ENCODE peak calls at places on chromosomes 5 and 9, in six cellular contexts. N, R, W, X, M and G are unnamed samples.

GRCh38 chr5:78472469-78473106 is 112.2 kb downstream of the SCAMP1 start:
- DNase-seq in N (no peak), R (no peak), W (no peak), X (no peak), M (no peak), G (no peak)

GRCh38 chr5:158911693-158912363 is 187.9 kb downstream of the EBF1 start:
- DNase-seq in N (no peak), R (no peak), W (no peak), X (no peak), M (no peak), G (no peak)

GRCh38 chr5:154368041-154368800 is 77.6 kb upstream of the SAP30L start:
- DNase-seq in N (no peak), R (no peak), W (no peak), X (no peak), M (no peak), G (no peak)

GRCh38 chr5:110265199-110265598 is 461.3 kb downstream of the TMEM232 start:
- DNase-seq in N (no peak), R (no peak), W (no peak), X (no peak), M (no peak), G (no peak)

GRCh38 chr9:110146371-110146770 is 61.6 kb downstream of the C9orf152 start:
- DNase-seq in N (no peak), R (no peak), W (no peak), X (no peak), M (no peak), G (no peak)

GRCh38 chr9:35357826-35358225 is 132.1 kb upstream of the RUSC2 start:
- DNase-seq in N (no peak), R (no peak), W (no peak), X (no peak), M (no peak), G (no peak)

GRCh38 chr5:180860273-180860886 is 696 bp downstream of the ZFP62 start:
- DNase-seq in N (peak), R (no peak), W (peak), X (no peak), M (peak), G (peak)

GRCh38 chr9:99076483-99077171 is 28.3 kb upstream of the TGFBR1 start:
- DNase-seq in N (no peak), R (no peak), W (peak), X (peak), M (peak), G (peak)

GRCh38 chr9:120886490-120886967 is 9.5 kb upstream of the PHF19 start:
- DNase-seq in N (no peak), R (no peak), W (no peak), X (no peak), M (no peak), G (no peak)

GRCh38 chr9:38087934-38088925 is 19.2 kb upstream of the SHB start:
- DNase-seq in N (peak), R (peak), W (peak), X (peak), M (peak), G (peak)

GRCh38 chr5:60377826-60378225 is 322.1 kb downstream of the DEPDC1B start:
- DNase-seq in N (no peak), R (no peak), W (no peak), X (no peak), M (no peak), G (no peak)

GRCh38 chr9:121599186-121599871 is 52.1 kb upstream of the DAB2IP start:
- DNase-seq in N (peak), R (peak), W (no peak), X (no peak), M (no peak), G (peak)

GRCh38 chr5:72369301-72370079 is 49.3 kb downstream of the PTCD2 start:
- DNase-seq in N (no peak), R (no peak), W (no peak), X (no peak), M (no peak), G (no peak)

GRCh38 chr9:110615526-110615925 is 36.0 kb upstream of the SVEP1 start:
- DNase-seq in N (no peak), R (no peak), W (no peak), X (no peak), M (no peak), G (no peak)

GRCh38 chr5:123176224-123176937 is 87.3 kb downstream of the PRDM6 start:
- DNase-seq in N (no peak), R (no peak), W (no peak), X (no peak), M (no peak), G (no peak)

GRCh38 chr9:91197232-91198181 is 164.2 kb downstream of the AUH start:
- DNase-seq in N (no peak), R (no peak), W (no peak), X (no peak), M (no peak), G (no peak)

GRCh38 chr5:79143684-79144379 is 32.2 kb downstream of the BHMT start:
- DNase-seq in N (no peak), R (no peak), W (no peak), X (no peak), M (no peak), G (no peak)

GRCh38 chr5:15585128-15585527 is 85.1 kb downstream of the FBXL7 start:
- DNase-seq in N (no peak), R (no peak), W (no peak), X (no peak), M (no peak), G (no peak)

GRCh38 chr9:111610851-111611250 is 11.4 kb upstream of the PTGR1 start:
- DNase-seq in N (no peak), R (no peak), W (no peak), X (no peak), M (no peak), G (no peak)

GRCh38 chr9:121023064-121023463 is 27.0 kb downstream of the C5 start:
- DNase-seq in N (peak), R (no peak), W (no peak), X (no peak), M (no peak), G (no peak)

GRCh38 chr9:120723547-120723946 is 9.3 kb upstream of the MEGF9 start:
- DNase-seq in N (no peak), R (no peak), W (no peak), X (no peak), M (no peak), G (no peak)

GRCh38 chr5:71899865-71900342 is 180.8 kb downstream of the CARTPT start:
- DNase-seq in N (no peak), R (no peak), W (no peak), X (no peak), M (no peak), G (no peak)

GRCh38 chr5:137218471-137218870 is 280.7 kb downstream of the SPOCK1 start:
- DNase-seq in N (no peak), R (no peak), W (no peak), X (no peak), M (no peak), G (no peak)

GRCh38 chr9:135215571-135216161 is 128.2 kb downstream of the OLFM1 start:
- DNase-seq in N (no peak), R (no peak), W (peak), X (no peak), M (no peak), G (no peak)

GRCh38 chr9:108980893-108981292 is 32.4 kb downstream of the CTNNAL1 start:
- DNase-seq in N (no peak), R (no peak), W (no peak), X (no peak), M (no peak), G (no peak)

GRCh38 chr5:59193616-59194319 is 610.9 kb downstream of the RAB3C start:
- DNase-seq in N (no peak), R (no peak), W (no peak), X (no peak), M (no peak), G (no peak)

GRCh38 chr9:79357620-79358019 is 214.1 kb upstream of the TLE4 start:
- DNase-seq in N (no peak), R (no peak), W (no peak), X (no peak), M (no peak), G (no peak)

GRCh38 chr5:114055810-114056476 is 305.9 kb upstream of the KCNN2 start:
- DNase-seq in N (no peak), R (no peak), W (no peak), X (no peak), M (no peak), G (no peak)